ENCODE peak calls at places on chromosome 22, in nine cellular contexts. Q is IMR-90; E is cardiac muscle cell; M is esophagus muscularis mucosa; H is psoas muscle; W is CD4-positive, alpha-beta T cell; U is kidney epithelial cell; K is body of pancreas; O is right lobe of liver. Y is an unnamed sample. For H3K27me3, the result is how much of the 10 kb centered on the place peaks cover.

GRCh38 chr22:38843716-38844660 is at the start of gene NPTXR:
- DNase-seq in U (no peak), H (peak), M (no peak), Q (peak), O (no peak), W (peak), E (peak), K (peak), Y (peak)

GRCh38 chr22:38398609-38399401 is 56.2 kb downstream of the KCNJ4 start:
- DNase-seq in U (no peak), E (peak), O (peak), W (peak), M (peak), H (peak), Q (peak), K (peak), Y (peak)

GRCh38 chr22:25644122-25644521 is 79.6 kb downstream of the GRK3 start:
- DNase-seq in Q (peak), W (no peak), U (no peak), M (no peak), H (no peak), O (no peak), K (no peak), E (no peak), Y (no peak)

GRCh38 chr22:27409299-27409698 is 392.3 kb downstream of the MN1 start:
- DNase-seq in Q (no peak), M (no peak), O (no peak), E (no peak), W (no peak), H (no peak), U (no peak), K (no peak), Y (no peak)

GRCh38 chr22:37639070-37639760 is at the start of gene SH3BP1:
- DNase-seq in E (peak), W (peak), U (no peak), K (peak), M (no peak), Q (no peak), O (no peak), H (peak), Y (peak)

GRCh38 chr22:38696606-38697005 is 4.1 kb downstream of the JOSD1 start:
- DNase-seq in M (no peak), K (no peak), O (no peak), Q (peak), E (no peak), H (no peak), W (peak), U (peak), Y (no peak)

GRCh38 chr22:26170795-26171194 is 1.5 kb downstream of the SEZ6L start:
- DNase-seq in U (no peak), K (peak), H (peak), Q (no peak), W (no peak), O (no peak), E (peak), M (no peak), Y (no peak)

GRCh38 chr22:31272522-31273446 is 19.5 kb downstream of the PIK3IP1 start:
- DNase-seq in U (no peak), Q (peak), M (no peak), W (no peak), K (peak), E (peak), H (no peak), O (no peak), Y (no peak)

GRCh38 chr22:17781319-17782031 is 7.2 kb upstream of the BID start:
- DNase-seq in E (no peak), O (no peak), H (no peak), W (peak), U (peak), Q (peak), M (no peak), K (no peak), Y (no peak)

DNA sequence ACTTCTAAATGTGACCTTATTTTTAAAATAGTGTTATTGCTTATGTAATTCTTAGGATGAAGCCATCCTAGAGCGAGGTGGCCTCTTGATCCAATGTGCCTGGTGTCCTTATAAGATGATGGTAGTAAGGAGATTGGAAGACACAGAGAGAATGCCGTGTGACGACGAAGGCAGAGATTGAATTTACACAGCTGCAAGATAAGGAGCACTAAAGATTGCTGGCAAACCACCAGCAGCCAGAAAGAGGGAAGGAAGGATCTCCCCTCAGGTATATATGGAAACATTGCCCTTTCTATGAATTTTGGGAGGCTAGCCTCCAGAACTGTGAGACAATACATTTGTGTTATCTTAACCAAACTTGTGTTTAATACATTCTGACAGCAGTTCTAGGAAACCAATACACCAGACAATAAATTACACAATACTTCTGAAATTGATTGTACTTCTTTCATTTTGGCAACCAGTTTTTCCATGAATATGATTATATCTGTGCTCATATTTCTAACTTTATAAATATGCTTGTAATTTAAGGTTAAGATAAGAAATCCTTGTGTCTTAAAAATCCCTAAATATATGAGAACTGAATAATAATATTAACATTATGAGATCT is 86.3 kb upstream of the VPREB1 start:
- DNase-seq in K (no peak), U (no peak), Q (no peak), E (no peak), M (no peak), W (no peak), O (no peak), H (no peak), Y (no peak)
- H3K27me3 ChIP-seq in K (under half), U (under half), Q (under half), E (half or more), M (under half), W (under half), O (under half), H (under half), Y (under half)

GRCh38 chr22:45640291-45640940 is 31.2 kb upstream of the ATXN10 start:
- DNase-seq in Q (no peak), U (no peak), O (no peak), H (no peak), M (no peak), K (no peak), E (no peak), W (no peak), Y (no peak)
- TF ChIP-seq CTCF in Q (no peak), U (no peak), O (no peak), H (no peak), M (no peak), K (no peak), E (no peak), W (no peak), Y (no peak)

DNA sequence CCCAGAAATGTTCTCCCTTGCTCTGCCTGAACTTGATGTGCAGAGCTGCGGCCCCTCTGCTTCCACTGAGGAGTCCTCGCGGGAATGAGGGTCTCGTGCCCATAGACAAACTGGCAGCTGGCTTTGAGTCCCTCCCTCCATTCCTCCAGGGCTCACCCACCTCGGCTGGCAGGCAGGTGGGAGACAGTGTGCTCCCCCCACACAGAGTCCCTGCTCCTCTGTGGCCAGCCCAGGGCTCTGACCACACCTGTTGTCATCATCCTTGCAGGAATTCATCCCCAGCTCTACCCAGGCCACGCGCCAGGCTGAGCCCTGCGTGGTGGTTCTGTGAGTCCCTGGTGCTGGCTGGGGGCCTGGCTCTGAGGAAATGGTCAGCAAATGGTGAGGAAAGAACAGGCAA is 521.9 kb downstream of the TBC1D22A start:
- DNase-seq in U (no peak), K (no peak), M (no peak), O (peak), H (no peak), Q (no peak), E (no peak), W (no peak), Y (no peak)
- H3K27me3 ChIP-seq in U (under half), K (under half), M (under half), O (under half), H (under half), Q (under half), E (under half), W (under half), Y (under half)

GRCh38 chr22:43624144-43624998 is 187.7 kb downstream of the EFCAB6 start:
- DNase-seq in Q (no peak), W (no peak), K (no peak), H (no peak), M (no peak), O (no peak), E (no peak), U (no peak), Y (no peak)
- TF ChIP-seq CTCF in Q (no peak), W (no peak), K (no peak), H (no peak), M (no peak), O (no peak), E (no peak), U (no peak), Y (no peak)

GRCh38 chr22:19231986-19232385 is 53.5 kb upstream of the SLC25A1 start:
- DNase-seq in O (no peak), Q (no peak), U (no peak), W (no peak), M (no peak), K (no peak), E (no peak), H (no peak), Y (no peak)

GRCh38 chr22:19232620-19233019 is 54.1 kb upstream of the SLC25A1 start:
- DNase-seq in E (no peak), O (no peak), H (no peak), Q (no peak), U (no peak), K (no peak), W (no peak), M (no peak), Y (no peak)

GRCh38 chr22:19233189-19233661 is 54.7 kb upstream of the SLC25A1 start:
- DNase-seq in O (no peak), W (no peak), U (no peak), K (no peak), M (no peak), E (no peak), Q (no peak), H (no peak), Y (no peak)

GRCh38 chr22:19235874-19236273 is 55.6 kb downstream of the CLTCL1 start:
- DNase-seq in E (no peak), W (no peak), M (no peak), K (no peak), O (no peak), H (no peak), Q (no peak), U (no peak), Y (no peak)

DNA sequence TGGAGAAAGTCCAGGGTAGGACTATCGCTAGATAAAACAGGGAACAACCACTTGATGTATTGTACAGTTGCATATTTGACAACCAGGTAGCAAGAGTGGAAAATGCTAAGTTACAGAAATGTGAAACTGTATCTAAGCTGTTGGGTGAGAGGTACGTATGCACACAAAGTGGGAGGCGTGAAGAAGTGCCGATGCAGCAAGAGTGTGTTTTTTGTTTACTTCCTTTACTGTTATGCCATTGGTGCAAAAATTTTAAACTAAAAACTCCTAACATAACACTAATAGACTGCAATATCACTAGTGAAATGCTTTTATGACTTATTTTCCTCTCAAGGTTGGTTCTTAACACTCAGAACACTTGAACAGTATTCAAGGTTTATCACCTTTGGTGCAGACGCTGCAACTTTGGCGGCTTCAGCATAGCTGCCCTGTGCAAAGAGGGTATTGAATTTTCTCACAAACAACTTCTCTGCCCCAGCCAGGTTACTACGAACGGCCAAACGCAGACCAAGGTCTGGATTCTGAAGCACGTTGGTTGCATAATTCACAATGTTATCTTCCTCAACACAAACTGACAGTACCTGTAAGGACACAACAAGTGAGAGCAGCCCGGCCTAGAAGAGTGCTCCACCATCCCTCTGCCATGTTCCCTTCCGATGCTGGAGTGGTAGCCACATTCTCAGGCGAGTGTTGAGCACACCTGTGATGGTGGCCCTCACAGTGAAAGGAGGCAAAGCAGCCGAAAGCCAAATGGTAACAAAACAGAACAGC is 55.8 kb upstream of the SLC25A1 start:
- DNase-seq in H (no peak), O (no peak), Q (no peak), K (no peak), M (no peak), W (no peak), U (no peak), E (no peak), Y (no peak)
- H3K27me3 ChIP-seq in H (under half), O (under half), Q (under half), K (under half), M (under half), W (under half), U (under half), E (under half), Y (under half)

GRCh38 chr22:32494971-32495370 is 20.4 kb downstream of the FBXO7 start:
- DNase-seq in W (no peak), E (no peak), O (no peak), K (no peak), Q (no peak), H (no peak), M (no peak), U (no peak), Y (no peak)

GRCh38 chr22:32490279-32490678 is 15.7 kb downstream of the FBXO7 start:
- DNase-seq in M (no peak), E (no peak), O (no peak), Q (no peak), K (no peak), W (no peak), U (no peak), H (no peak), Y (no peak)

GRCh38 chr22:32493551-32493950 is 18.9 kb downstream of the FBXO7 start:
- DNase-seq in U (no peak), O (no peak), W (no peak), H (no peak), E (no peak), M (no peak), Q (no peak), K (no peak), Y (no peak)
- TF ChIP-seq CTCF in U (no peak), O (no peak), W (no peak), H (no peak), E (no peak), M (no peak), Q (no peak), K (no peak), Y (no peak)

GRCh38 chr22:22417495-22418162 is 90.9 kb downstream of the ZNF280B start:
- DNase-seq in H (no peak), Q (no peak), E (no peak), M (no peak), U (no peak), W (no peak), O (no peak), K (no peak), Y (no peak)

GRCh38 chr22:22420580-22420979 is 88.0 kb downstream of the ZNF280B start:
- DNase-seq in W (no peak), H (no peak), E (no peak), U (no peak), Q (no peak), O (no peak), M (no peak), K (no peak), Y (no peak)

GRCh38 chr22:22421392-22421791 is 87.2 kb downstream of the ZNF280B start:
- DNase-seq in H (no peak), Q (no peak), E (no peak), O (no peak), U (no peak), K (no peak), W (no peak), M (peak), Y (no peak)

GRCh38 chr22:22418957-22419356 is 89.6 kb downstream of the ZNF280B start:
- DNase-seq in U (no peak), Q (no peak), K (no peak), W (no peak), H (no peak), O (no peak), E (no peak), M (no peak), Y (no peak)

DNA sequence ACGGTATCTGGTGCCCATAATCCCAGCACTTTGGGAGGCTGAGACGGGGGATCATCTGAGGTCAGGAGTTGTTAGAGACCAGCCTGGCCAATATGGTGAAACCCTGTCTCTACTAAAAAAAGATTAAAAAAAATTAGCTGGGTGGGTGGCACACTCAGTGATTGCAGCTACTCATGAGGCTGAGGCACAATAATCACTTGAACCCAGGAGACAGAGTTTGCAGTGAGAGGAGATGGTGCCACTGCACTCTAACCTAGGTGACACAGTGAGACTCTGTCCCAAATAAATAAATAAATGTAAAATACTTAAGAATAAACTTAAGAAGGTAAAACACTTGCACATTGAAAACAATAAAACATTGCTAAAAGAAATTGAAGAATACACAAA is 90.4 kb downstream of the ZNF280B start:
- DNase-seq in M (peak), O (no peak), K (no peak), H (no peak), Q (no peak), U (no peak), E (no peak), W (no peak), Y (no peak)
- H3K27me3 ChIP-seq in M (under half), O (under half), K (under half), H (under half), Q (under half), U (under half), E (under half), W (under half), Y (under half)

DNA sequence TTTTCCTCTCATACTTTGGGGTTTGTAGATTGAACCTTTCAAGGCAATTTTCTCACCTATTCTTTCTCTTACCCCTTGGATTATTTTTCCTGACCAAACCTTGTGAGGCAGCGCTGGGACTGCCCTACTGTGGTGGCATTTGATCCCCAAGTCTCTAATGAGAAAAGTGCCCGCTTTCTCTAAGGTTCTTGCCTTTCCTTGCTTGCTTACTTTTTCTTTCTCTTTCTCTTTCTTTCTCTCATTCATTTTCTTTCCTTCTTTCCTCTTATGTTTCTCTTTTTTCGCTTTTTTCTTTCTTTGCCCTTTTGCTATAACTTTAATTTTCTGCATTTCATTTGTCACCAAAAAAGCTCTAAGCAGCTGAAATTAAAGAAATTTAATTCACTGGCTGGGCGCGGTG is 40.7 kb upstream of the ADSL start:
- DNase-seq in K (no peak), W (no peak), H (no peak), E (no peak), Q (no peak), O (no peak), M (no peak), U (no peak), Y (no peak)
- TF ChIP-seq CTCF in K (no peak), W (no peak), H (no peak), E (no peak), Q (no peak), O (no peak), M (no peak), U (no peak), Y (no peak)

DNA sequence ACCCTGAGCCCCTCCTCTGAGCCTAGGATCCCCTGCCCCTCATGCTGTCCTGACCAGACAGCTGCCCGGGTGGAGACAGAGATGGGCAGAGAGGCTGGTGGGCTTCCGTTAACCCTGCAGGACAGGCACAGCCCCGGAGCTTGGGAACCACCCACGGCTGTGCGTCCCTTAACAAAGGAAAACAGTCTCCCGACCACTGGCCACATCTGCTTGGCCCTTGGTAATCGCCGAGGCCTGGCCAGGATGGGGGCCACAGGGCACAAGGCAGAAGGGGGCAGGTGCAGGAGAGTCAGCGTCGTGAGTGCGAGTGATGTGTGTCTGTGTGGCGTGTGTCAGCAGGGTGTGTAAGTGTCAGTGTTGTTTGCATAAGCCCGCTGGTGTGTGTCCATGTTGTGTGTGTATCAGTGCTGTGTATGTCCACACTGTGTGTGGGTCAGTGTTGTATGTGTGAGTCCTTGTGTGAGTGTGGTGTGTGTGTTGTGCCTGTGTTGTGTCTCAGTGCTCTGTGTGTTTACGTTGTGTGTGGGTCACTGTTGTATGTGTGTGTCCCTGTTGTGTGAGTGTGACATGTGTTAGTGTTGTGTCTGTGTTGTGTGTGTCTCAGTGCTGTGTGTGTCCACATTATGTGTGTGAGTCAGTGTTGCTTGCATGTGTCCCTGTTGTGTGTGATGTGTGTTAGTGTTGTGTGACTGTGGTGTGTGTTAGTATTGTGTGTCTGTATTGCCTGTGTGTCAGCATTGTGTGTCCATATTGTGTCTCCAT is 369.5 kb downstream of the BRD1 start:
- DNase-seq in E (no peak), M (no peak), O (no peak), W (no peak), H (no peak), U (no peak), Q (no peak), K (no peak), Y (no peak)
- H3K27me3 ChIP-seq in E (under half), M (under half), O (under half), W (under half), H (under half), U (under half), Q (under half), K (under half), Y (under half)

GRCh38 chr22:41833369-41834004 is 582 bp downstream of the SREBF2 start:
- DNase-seq in W (peak), E (peak), H (peak), K (peak), Q (no peak), M (no peak), U (no peak), O (peak), Y (peak)

GRCh38 chr22:41834005-41834975 is 1.4 kb downstream of the SREBF2 start:
- DNase-seq in H (no peak), W (no peak), U (no peak), E (no peak), K (no peak), Q (no peak), M (no peak), O (no peak), Y (no peak)

GRCh38 chr22:41831828-41832552 is 915 bp upstream of the SREBF2 start:
- DNase-seq in E (no peak), H (no peak), M (no peak), Q (peak), U (no peak), O (no peak), W (no peak), K (no peak), Y (no peak)

GRCh38 chr22:41831383-41831782 is 1.5 kb upstream of the SREBF2 start:
- DNase-seq in O (no peak), W (no peak), M (no peak), Q (no peak), E (no peak), H (peak), K (no peak), U (no peak), Y (no peak)

GRCh38 chr22:41832553-41833368 is at the start of gene SREBF2:
- DNase-seq in E (peak), U (peak), O (peak), H (peak), K (peak), Q (peak), W (peak), M (peak), Y (peak)
- TF ChIP-seq CTCF in E (no peak), U (no peak), O (no peak), H (no peak), K (no peak), Q (no peak), W (no peak), M (peak), Y (peak)